ENCODE peak calls at places on chromosomes 6 and 20, in four cellular contexts. I is HepG2, P is GM12878, M is K562. X is an unnamed sample.

GRCh38 chr20:41524980-41525613 is 93.1 kb downstream of the CHD6 start:
- DNase-seq in P (no peak), I (no peak), M (no peak), X (no peak)

GRCh38 chr6:818191-818590 is 125.3 kb upstream of the EXOC2 start:
- DNase-seq in M (no peak), P (no peak), I (no peak), X (no peak)

GRCh38 chr6:163732479-163732878 is 318.0 kb downstream of the QKI start:
- DNase-seq in P (no peak), I (no peak), M (no peak), X (no peak)

GRCh38 chr6:158270389-158271127 is 41.7 kb upstream of the TULP4 start:
- DNase-seq in M (no peak), P (no peak), I (no peak), X (no peak)

GRCh38 chr20:31689141-31689540 is 33.5 kb downstream of the BCL2L1 start:
- DNase-seq in M (no peak), I (no peak), P (no peak), X (no peak)

GRCh38 chr6:124982669-124983068 is 20.4 kb downstream of the RNF217 start:
- DNase-seq in P (no peak), M (no peak), I (no peak), X (no peak)

GRCh38 chr6:167119680-167120556 is 3.0 kb upstream of the CCR6 start:
- DNase-seq in I (no peak), P (no peak), M (peak; percentile 64), X (no peak)

GRCh38 chr6:151850479-151850878 is 43.0 kb downstream of the ESR1 start:
- DNase-seq in P (no peak), I (no peak), M (no peak), X (peak; percentile 11)

GRCh38 chr6:90758741-90759140 is 171.9 kb upstream of the MAP3K7 start:
- DNase-seq in M (no peak), I (no peak), P (no peak), X (peak; percentile 18)

GRCh38 chr6:147063469-147064031 is 140.7 kb upstream of the STXBP5 start:
- DNase-seq in I (peak; percentile 70), P (no peak), M (no peak), X (no peak)

GRCh38 chr6:89567635-89568390 is 70.7 kb downstream of the LYRM2 start:
- DNase-seq in I (peak; percentile 79), M (no peak), P (no peak), X (no peak)

GRCh38 chr6:113630365-113630737 is 226.8 kb upstream of the MARCKS start:
- DNase-seq in P (no peak), I (no peak), M (no peak), X (no peak)

GRCh38 chr20:44181611-44182010 is 5.4 kb downstream of the JPH2 start:
- DNase-seq in M (no peak), I (no peak), P (no peak), X (no peak)

GRCh38 chr6:34476941-34477340 is 11.1 kb downstream of the PACSIN1 start:
- DNase-seq in I (no peak), P (no peak), M (no peak), X (no peak)

GRCh38 chr6:10451828-10452509 is 37.1 kb upstream of the TFAP2A start:
- DNase-seq in I (no peak), M (no peak), P (no peak), X (no peak)

GRCh38 chr6:63236398-63236817 is 25.1 kb downstream of the FKBP1C start:
- DNase-seq in I (no peak), M (no peak), P (peak; percentile 2), X (no peak)

GRCh38 chr6:96836579-96837137 is 619 bp downstream of the GPR63 start:
- DNase-seq in I (no peak), M (peak; percentile 60), P (no peak), X (no peak)

GRCh38 chr6:9405825-9406224 is 970.5 kb upstream of the SLC35B3 start:
- DNase-seq in P (no peak), M (no peak), I (no peak), X (no peak)

GRCh38 chr6:41545703-41546474 is at the start of gene FOXP4:
- DNase-seq in M (peak; percentile 87), P (peak; percentile 73), I (peak; percentile 91), X (peak; percentile 89)

GRCh38 chr6:37538107-37538506 is 38.4 kb upstream of the CCDC167 start:
- DNase-seq in I (peak; percentile 39), P (no peak), M (peak; percentile 59), X (peak; percentile 63)

GRCh38 chr20:4020256-4020655 is 4.9 kb upstream of the RNF24 start:
- DNase-seq in M (no peak), P (no peak), I (no peak), X (no peak)

GRCh38 chr6:98416027-98416426 is 418.3 kb upstream of the POU3F2 start:
- DNase-seq in M (no peak), P (no peak), I (no peak), X (no peak)

GRCh38 chr6:106461084-106461483 is 100.6 kb downstream of the CRYBG1 start:
- DNase-seq in M (no peak), P (no peak), I (no peak), X (no peak)

GRCh38 chr6:9675122-9675521 is 739.8 kb downstream of the TFAP2A start:
- DNase-seq in I (no peak), M (no peak), P (no peak), X (no peak)

GRCh38 chr6:32627831-32628230 is 9.4 kb upstream of the HLA-DQA1 start:
- DNase-seq in M (no peak), I (no peak), P (peak; percentile 55), X (no peak)

GRCh38 chr20:45347936-45348809 is at the start of gene SDC4:
- DNase-seq in M (peak; percentile 86), P (no peak), I (no peak), X (peak; percentile 68)

GRCh38 chr6:169115632-169116031 is 138.0 kb downstream of the THBS2 start:
- DNase-seq in I (no peak), M (no peak), P (no peak), X (no peak)

GRCh38 chr20:10537850-10538480 is 102.9 kb downstream of the SLX4IP start:
- DNase-seq in M (no peak), P (no peak), I (no peak), X (no peak)

GRCh38 chr20:10540636-10541493 is 105.8 kb downstream of the SLX4IP start:
- DNase-seq in P (no peak), I (peak; percentile 99), M (no peak), X (no peak)

GRCh38 chr20:10541668-10542411 is 106.7 kb downstream of the SLX4IP start:
- DNase-seq in P (no peak), M (no peak), I (peak; percentile 69), X (no peak)

GRCh38 chr20:10538768-10539167 is 103.7 kb downstream of the SLX4IP start:
- DNase-seq in I (no peak), M (no peak), P (no peak), X (no peak)

DNA sequence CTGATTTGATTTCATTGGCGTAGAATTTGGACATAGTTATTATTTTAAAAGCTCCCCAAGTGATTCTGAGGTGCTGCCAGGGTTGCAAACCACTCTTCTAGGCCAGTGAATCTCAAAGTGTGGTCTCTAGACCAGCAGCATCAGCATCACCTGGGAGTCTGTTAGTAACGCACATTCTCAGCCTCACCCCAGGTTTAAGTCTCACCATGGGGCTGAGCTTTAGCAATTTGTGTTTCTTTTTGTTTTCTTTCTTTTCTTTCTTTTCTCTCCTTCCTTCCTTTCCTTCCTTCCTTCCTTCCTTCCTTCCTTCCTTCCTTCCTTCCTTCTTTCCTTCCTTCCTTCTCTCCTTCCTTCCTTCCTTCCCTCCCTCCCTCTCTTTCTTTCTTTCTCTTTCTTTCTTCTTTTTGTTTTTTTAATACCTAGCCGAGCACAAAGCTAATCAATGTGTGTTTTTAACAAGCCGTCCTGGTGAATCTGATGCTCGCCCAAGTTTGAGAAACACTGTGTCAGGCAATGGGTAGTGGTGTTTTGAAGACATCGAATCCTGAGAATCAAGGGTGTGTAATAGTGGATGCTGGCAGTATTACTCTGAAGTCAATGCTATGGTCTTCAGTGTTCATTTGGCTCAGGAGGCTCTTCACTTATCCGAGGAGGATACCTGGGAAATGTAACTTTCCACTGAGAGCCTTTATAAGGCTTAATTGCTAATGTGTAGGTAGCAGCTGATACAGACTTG is 104.9 kb downstream of the SLX4IP start:
- DNase-seq in I (no peak), M (no peak), P (no peak), X (no peak)
- TF ChIP-seq CBFB in I (no peak), M (no peak), P (no peak), X (no peak)

GRCh38 chr6:44451803-44452690 is 64.5 kb downstream of the CDC5L start:
- DNase-seq in P (no peak), I (no peak), M (no peak), X (no peak)

GRCh38 chr6:44442833-44443444 is 55.4 kb downstream of the CDC5L start:
- DNase-seq in P (no peak), M (no peak), I (no peak), X (no peak)

GRCh38 chr6:44444853-44445252 is 57.3 kb downstream of the CDC5L start:
- DNase-seq in I (no peak), P (no peak), M (no peak), X (no peak)

GRCh38 chr6:44442235-44442634 is 54.7 kb downstream of the CDC5L start:
- DNase-seq in I (no peak), P (no peak), M (no peak), X (no peak)

DNA sequence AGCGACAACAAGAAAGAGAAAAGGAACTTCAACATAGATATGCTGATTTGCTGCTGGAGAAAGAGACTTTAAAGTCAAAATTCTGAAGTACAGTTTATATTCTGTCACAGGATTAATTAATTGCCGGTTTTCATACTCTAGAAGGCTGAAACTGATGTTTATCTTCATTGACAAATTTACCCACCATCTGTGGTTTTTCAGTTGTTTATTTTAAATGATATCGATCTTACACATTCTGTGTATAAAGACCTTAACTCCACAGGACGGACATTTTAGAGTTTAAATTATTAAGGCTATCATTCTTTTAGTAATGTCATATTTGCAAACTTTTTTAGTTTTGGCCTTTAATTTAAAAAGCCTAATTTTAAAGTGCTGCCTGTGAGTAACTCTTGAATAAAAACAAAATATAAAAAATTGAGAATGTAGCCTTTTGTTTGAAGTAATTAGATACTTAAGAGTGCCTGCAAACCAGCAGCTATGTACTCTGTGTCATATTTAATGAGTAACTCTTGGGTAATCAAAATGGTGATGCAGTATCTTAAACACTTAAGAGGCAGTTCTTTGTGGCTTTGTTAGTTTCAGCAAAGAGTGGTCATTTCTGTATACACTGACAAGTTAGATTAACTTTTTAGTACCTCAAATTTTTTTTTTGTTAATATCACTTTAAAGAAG is 59.3 kb downstream of the CDC5L start:
- DNase-seq in I (peak; percentile 60), M (no peak), P (no peak), X (no peak)
- TF ChIP-seq ETV6 in I (no peak), M (no peak), P (no peak), X (no peak)

DNA sequence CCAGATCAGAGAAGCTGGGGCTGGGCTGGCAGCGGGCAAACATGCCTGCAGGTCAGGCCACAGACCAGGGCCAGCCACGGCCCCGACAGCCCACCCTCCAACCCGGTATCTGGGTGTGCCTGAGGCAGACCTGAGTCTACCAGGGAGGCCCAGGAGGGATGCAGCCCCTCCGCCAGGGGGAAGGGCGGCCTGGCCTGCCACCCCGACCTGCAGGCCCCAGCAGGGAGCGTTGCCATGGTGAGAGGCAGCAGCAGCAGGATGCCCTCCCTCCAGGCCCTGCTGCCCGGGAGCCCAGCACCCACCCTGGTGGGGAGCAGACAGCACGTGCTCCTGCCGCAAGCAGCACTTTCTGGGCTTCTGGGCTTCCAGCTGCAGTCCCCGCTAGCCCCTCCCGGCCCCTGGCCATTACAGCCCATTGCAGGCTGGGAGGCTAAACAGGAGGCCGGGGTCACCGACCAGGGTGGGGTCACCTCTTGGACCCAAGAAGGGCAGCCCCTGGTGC is 3.8 kb upstream of the EEF1A2 start:
- DNase-seq in P (no peak), I (no peak), M (no peak), X (no peak)
- TF ChIP-seq CBFB in P (no peak), I (no peak), M (no peak), X (no peak)

GRCh38 chr20:57450931-57451330 is 59.7 kb downstream of the RBM38 start:
- DNase-seq in M (no peak), P (no peak), I (no peak), X (no peak)
- TF ChIP-seq ETV6 in M (no peak), P (no peak), I (no peak), X (no peak)

X was measured in WTC11.